ENCODE peak calls at places on chromosomes 2 and 18, in four cellular contexts. T, X, R and P are unnamed samples.

GRCh38 chr2:147440694-147441093 is 404.1 kb upstream of the ACVR2A start:
- DNase-seq in X (no peak), T (no peak), R (no peak), P (no peak)

GRCh38 chr2:231104115-231104713 is 20.6 kb downstream of the HTR2B start:
- DNase-seq in R (peak; percentile 21), X (peak; percentile 24), T (peak; percentile 21), P (peak; percentile 63)

GRCh38 chr2:206084870-206085741 is 868 bp downstream of the INO80D start:
- DNase-seq in R (peak; percentile 48), T (peak; percentile 23), X (no peak), P (no peak)

GRCh38 chr18:7856733-7857132 is 289.6 kb downstream of the PTPRM start:
- DNase-seq in X (no peak), R (no peak), T (no peak), P (no peak)

GRCh38 chr2:73228631-73229030 is 4.4 kb downstream of the PRADC1 start:
- DNase-seq in R (no peak), X (no peak), T (no peak), P (no peak)

GRCh38 chr2:20536619-20537422 is 89.9 kb downstream of the RHOB start:
- DNase-seq in X (no peak), T (peak; percentile 92), R (no peak), P (no peak)

GRCh38 chr2:97699765-97700444 is 13.5 kb upstream of the ZAP70 start:
- DNase-seq in R (no peak), T (no peak), X (peak; percentile 20), P (peak; percentile 42)

GRCh38 chr2:121285077-121285449 is at the start of gene TFCP2L1:
- DNase-seq in X (no peak), T (no peak), R (no peak), P (no peak)

GRCh38 chr2:216012133-216012829 is 1.1 kb downstream of the MREG start:
- DNase-seq in X (no peak), T (no peak), R (no peak), P (peak; percentile 24)

GRCh38 chr2:34102359-34102758 is 503.3 kb upstream of the FAM98A start:
- DNase-seq in R (no peak), X (no peak), T (no peak), P (no peak)

GRCh38 chr2:55106148-55106547 is 55.9 kb upstream of the RTN4 start:
- DNase-seq in X (no peak), R (no peak), T (no peak), P (no peak)

GRCh38 chr18:62436636-62437519 is 85.9 kb upstream of the ZCCHC2 start:
- DNase-seq in R (peak; percentile 87), X (peak; percentile 71), T (peak; percentile 96), P (no peak)

GRCh38 chr2:60309326-60309725 is 244.1 kb downstream of the BCL11A start:
- DNase-seq in T (no peak), R (no peak), X (no peak), P (no peak)

GRCh38 chr2:229488232-229488631 is 217.1 kb upstream of the PID1 start:
- DNase-seq in T (no peak), X (no peak), R (no peak), P (no peak)

GRCh38 chr2:111168528-111168929 is 47.8 kb downstream of the BCL2L11 start:
- DNase-seq in X (peak; percentile 29), T (peak; percentile 85), R (peak; percentile 28), P (peak; percentile 37)

GRCh38 chr2:57497489-57498096 is 549.0 kb upstream of the VRK2 start:
- DNase-seq in T (no peak), R (no peak), X (peak; percentile 10), P (peak; percentile 45)

GRCh38 chr2:69915050-69915945 is at the start of gene MXD1:
- DNase-seq in X (no peak), T (peak; percentile 24), R (no peak), P (no peak)

GRCh38 chr2:120873958-120874357 is 138.3 kb downstream of the GLI2 start:
- DNase-seq in X (no peak), R (no peak), T (no peak), P (no peak)

GRCh38 chr18:78625895-78626294 is 353.7 kb upstream of the SALL3 start:
- DNase-seq in T (no peak), X (no peak), R (no peak), P (no peak)

GRCh38 chr2:130916438-130916705 is 79.7 kb downstream of the ARHGEF4 start:
- DNase-seq in R (no peak), T (no peak), X (no peak), P (no peak)

GRCh38 chr2:99615247-99615771 is 125.5 kb upstream of the REV1 start:
- DNase-seq in X (no peak), R (no peak), T (peak; percentile 25), P (no peak)

GRCh38 chr18:74064510-74064909 is 83.1 kb downstream of the FBXO15 start:
- DNase-seq in T (no peak), X (no peak), R (no peak), P (no peak)

GRCh38 chr2:71798266-71799012 is 345.1 kb downstream of the DYSF start:
- DNase-seq in R (peak; percentile 38), X (no peak), T (peak; percentile 31), P (no peak)

GRCh38 chr2:107412209-107412904 is 414.3 kb upstream of the RGPD4 start:
- DNase-seq in R (no peak), T (peak; percentile 16), X (no peak), P (no peak)

GRCh38 chr2:68230246-68231060 is 21.9 kb downstream of the PPP3R1 start:
- DNase-seq in T (no peak), X (no peak), R (no peak), P (no peak)

GRCh38 chr2:26911911-26912861 is 58.3 kb upstream of the MAPRE3 start:
- DNase-seq in T (no peak), R (no peak), X (no peak), P (no peak)

GRCh38 chr2:115165529-115166109 is 723.2 kb downstream of the DPP10 start:
- DNase-seq in R (no peak), T (no peak), X (no peak), P (peak; percentile 20)

GRCh38 chr2:75087726-75088125 is 111.6 kb downstream of the TACR1 start:
- DNase-seq in T (no peak), R (no peak), X (no peak), P (no peak)

GRCh38 chr2:47945036-47945781 is 38.9 kb upstream of the FBXO11 start:
- DNase-seq in X (no peak), T (no peak), R (no peak), P (no peak)

GRCh38 chr2:62441421-62441820 is 64.6 kb downstream of the TMEM17 start:
- DNase-seq in T (no peak), X (no peak), R (no peak), P (no peak)

GRCh38 chr2:62441824-62442223 is 64.2 kb downstream of the TMEM17 start:
- DNase-seq in T (no peak), R (no peak), X (no peak), P (no peak)

GRCh38 chr2:62446491-62446890 is 59.5 kb downstream of the TMEM17 start:
- DNase-seq in R (no peak), X (no peak), T (no peak), P (no peak)

GRCh38 chr2:62443471-62443870 is 62.5 kb downstream of the TMEM17 start:
- DNase-seq in R (no peak), X (no peak), T (no peak), P (no peak)

DNA sequence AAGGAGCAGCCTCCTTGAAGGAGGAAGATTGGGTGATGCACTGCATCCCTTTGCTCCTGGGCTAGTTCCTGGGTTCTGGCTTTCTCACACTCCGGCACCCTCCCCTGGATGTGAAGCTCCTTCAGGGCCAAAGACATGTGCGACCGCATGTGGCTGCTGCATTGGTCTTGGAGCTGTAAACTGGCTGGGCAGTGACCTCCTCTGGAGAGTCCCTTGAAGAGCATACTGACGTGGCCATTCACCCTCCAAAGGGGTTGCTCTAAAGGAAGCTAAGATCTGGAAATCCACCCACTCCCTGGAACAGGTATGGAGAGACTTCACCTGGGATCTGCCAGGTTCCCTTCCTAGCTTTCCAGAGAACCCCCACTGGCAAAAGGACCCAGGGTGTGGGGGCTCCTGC is 62.1 kb downstream of the TMEM17 start:
- DNase-seq in T (no peak), X (no peak), R (no peak), P (no peak)
- TF ChIP-seq CTCF in T (no peak), X (no peak), R (no peak), P (no peak)

GRCh38 chr2:108593547-108594098 is 59.4 kb downstream of the LIMS1 start:
- DNase-seq in R (no peak), X (peak; percentile 83), T (no peak), P (peak; percentile 87)
- H3K4me3 ChIP-seq in R (no peak overlapping the region), X (no peak overlapping the region), T (no peak overlapping the region), P (no peak overlapping the region)

DNA sequence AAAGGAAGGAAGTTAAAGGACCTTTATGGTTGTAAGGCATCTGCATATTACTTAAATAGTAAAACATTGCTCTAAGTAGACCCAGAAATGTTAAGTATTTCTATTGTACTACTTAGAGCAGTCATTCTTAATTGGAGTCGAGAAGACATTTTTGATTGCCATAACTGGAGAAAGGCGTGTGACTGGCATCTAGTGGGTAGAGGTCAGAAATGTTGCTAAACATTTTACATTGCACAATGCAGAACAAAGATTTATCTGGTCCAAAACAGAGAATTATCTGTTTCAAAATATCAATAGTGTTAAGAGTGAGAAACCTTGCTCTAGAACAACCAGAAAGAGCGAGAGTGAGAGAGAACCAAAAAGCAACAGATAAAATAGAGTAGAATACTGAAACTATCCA is 23.3 kb upstream of the ROCK1 start:
- DNase-seq in R (no peak), X (no peak), T (no peak), P (no peak)
- TF ChIP-seq CTCF in R (no peak), X (peak; percentile 42), T (peak; percentile 29), P (peak; percentile 32)

GRCh38 chr2:203019142-203019541 is 4.5 kb downstream of the NBEAL1 start:
- DNase-seq in X (no peak), T (no peak), R (no peak), P (no peak)
- H3K4me3 ChIP-seq in X (no peak overlapping the region), T (peak overlapping the region; percentile 80), R (peak overlapping the region; percentile 86), P (peak overlapping the region; percentile 6)

DNA sequence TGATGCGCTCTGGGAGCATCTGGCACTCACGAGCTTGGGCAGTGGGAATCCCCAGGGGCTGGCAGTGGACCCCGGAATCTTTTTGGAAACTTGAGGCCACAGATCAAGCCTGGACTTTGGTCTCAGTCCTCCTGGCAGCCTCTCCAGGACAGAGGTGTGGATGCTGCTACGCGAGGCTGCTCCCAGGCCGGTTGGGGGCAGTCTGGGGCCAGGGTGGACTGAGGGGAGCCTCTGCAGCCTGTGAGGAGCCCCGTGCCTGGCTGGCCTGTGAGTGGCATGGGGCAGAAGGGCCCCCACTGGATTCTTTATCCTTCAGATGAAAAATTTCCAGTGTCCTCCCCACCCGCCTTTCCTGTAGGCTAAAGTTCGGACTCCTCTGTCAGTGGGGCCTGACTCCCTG is 12.7 kb upstream of the DES start:
- DNase-seq in T (peak; percentile 91), X (no peak), R (peak; percentile 66), P (no peak)
- TF ChIP-seq CTCF in T (peak; percentile 26), X (no peak), R (no peak), P (peak; percentile 19)

GRCh38 chr18:58761241-58761969 is 90.1 kb downstream of the MALT1 start:
- DNase-seq in T (peak; percentile 63), R (no peak), X (no peak), P (no peak)
- H3K4me3 ChIP-seq in T (no peak overlapping the region), R (no peak overlapping the region), X (no peak overlapping the region), P (no peak overlapping the region)

DNA sequence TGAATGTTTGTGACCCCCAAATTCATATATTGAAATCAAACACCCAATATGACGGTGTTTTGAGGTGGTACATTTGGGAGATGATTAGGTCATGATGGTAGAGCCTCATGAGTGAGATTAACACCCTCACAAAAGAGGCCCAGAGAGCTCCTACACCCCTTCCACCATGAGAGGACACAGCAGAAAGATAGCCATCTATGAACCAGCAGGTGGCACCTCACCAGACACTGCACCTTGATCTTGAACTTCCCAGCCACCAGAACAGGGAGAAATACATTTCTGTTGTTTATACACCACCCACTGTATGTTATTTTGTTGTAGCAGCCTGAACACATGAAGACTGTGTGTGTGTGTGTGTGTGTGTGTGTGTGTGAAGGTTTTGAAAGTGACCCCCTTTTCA is 58.1 kb downstream of the ST3GAL5 start:
- DNase-seq in X (no peak), R (no peak), T (no peak), P (no peak)
- TF ChIP-seq CTCF in X (peak; percentile 23), R (no peak), T (no peak), P (peak; percentile 16)